ENCODE peak calls at places on chromosomes 7 and 10, in seven cellular contexts. One of them, this sample, is unnamed. For H3K4me1, the result is how much of the 10 kb centered on the place peaks cover.

GRCh38 chr7:108138911-108139310 is 8.8 kb upstream of the LAMB4 start:
- DNase-seq in fibroblast of lung: no peak
- DNase-seq in upper lobe of left lung: no peak
- DNase-seq in heart right ventricle: no peak
- DNase-seq in GM23248: no peak
- DNase-seq in mammary epithelial cell: no peak
- DNase-seq in breast epithelium: no peak
- DNase-seq in this sample: no peak

GRCh38 chr10:75865413-75865812 is 434.0 kb downstream of the LRMDA start:
- DNase-seq in heart right ventricle: no peak
- DNase-seq in upper lobe of left lung: no peak
- DNase-seq in breast epithelium: no peak
- DNase-seq in fibroblast of lung: no peak
- DNase-seq in GM23248: no peak
- DNase-seq in mammary epithelial cell: peak
- DNase-seq in this sample: no peak

GRCh38 chr7:19110778-19111175 is 6.7 kb downstream of the TWIST1 start:
- DNase-seq in upper lobe of left lung: no peak
- DNase-seq in breast epithelium: no peak
- DNase-seq in mammary epithelial cell: no peak
- DNase-seq in fibroblast of lung: no peak
- DNase-seq in heart right ventricle: no peak
- DNase-seq in GM23248: peak
- DNase-seq in this sample: no peak

GRCh38 chr10:71638087-71638576 is 81.4 kb downstream of the C10orf105 start:
- DNase-seq in heart right ventricle: no peak
- DNase-seq in breast epithelium: no peak
- DNase-seq in mammary epithelial cell: no peak
- DNase-seq in GM23248: no peak
- DNase-seq in upper lobe of left lung: no peak
- DNase-seq in fibroblast of lung: no peak
- DNase-seq in this sample: no peak

GRCh38 chr7:148695953-148696352 is 2.8 kb upstream of the CUL1 start:
- DNase-seq in fibroblast of lung: no peak
- DNase-seq in mammary epithelial cell: no peak
- DNase-seq in heart right ventricle: no peak
- DNase-seq in GM23248: peak
- DNase-seq in upper lobe of left lung: no peak
- DNase-seq in breast epithelium: no peak
- DNase-seq in this sample: no peak

GRCh38 chr7:158257001-158257400 is 330.6 kb downstream of the PTPRN2 start:
- DNase-seq in heart right ventricle: no peak
- DNase-seq in breast epithelium: no peak
- DNase-seq in GM23248: no peak
- DNase-seq in mammary epithelial cell: no peak
- DNase-seq in fibroblast of lung: no peak
- DNase-seq in upper lobe of left lung: no peak
- DNase-seq in this sample: no peak

GRCh38 chr7:151366872-151367207 is 25.2 kb downstream of the NUB1 start:
- DNase-seq in upper lobe of left lung: no peak
- DNase-seq in breast epithelium: no peak
- DNase-seq in heart right ventricle: no peak
- DNase-seq in mammary epithelial cell: no peak
- DNase-seq in fibroblast of lung: peak
- DNase-seq in GM23248: peak
- DNase-seq in this sample: peak

GRCh38 chr7:128017880-128018845 is 13.1 kb downstream of the LRRC4 start:
- DNase-seq in upper lobe of left lung: no peak
- DNase-seq in breast epithelium: no peak
- DNase-seq in fibroblast of lung: no peak
- DNase-seq in mammary epithelial cell: peak
- DNase-seq in heart right ventricle: no peak
- DNase-seq in GM23248: peak
- DNase-seq in this sample: no peak

GRCh38 chr7:127794135-127794534 is 142.1 kb downstream of the SND1 start:
- DNase-seq in heart right ventricle: no peak
- DNase-seq in GM23248: no peak
- DNase-seq in upper lobe of left lung: no peak
- DNase-seq in fibroblast of lung: no peak
- DNase-seq in breast epithelium: no peak
- DNase-seq in mammary epithelial cell: no peak
- DNase-seq in this sample: no peak

GRCh38 chr10:91552260-91552659 is 80.6 kb downstream of the PPP1R3C start:
- DNase-seq in mammary epithelial cell: no peak
- DNase-seq in GM23248: no peak
- DNase-seq in breast epithelium: no peak
- DNase-seq in upper lobe of left lung: no peak
- DNase-seq in fibroblast of lung: no peak
- DNase-seq in heart right ventricle: no peak
- DNase-seq in this sample: no peak

GRCh38 chr10:91552706-91553105 is 80.2 kb downstream of the PPP1R3C start:
- DNase-seq in fibroblast of lung: peak
- DNase-seq in mammary epithelial cell: no peak
- DNase-seq in breast epithelium: no peak
- DNase-seq in heart right ventricle: peak
- DNase-seq in GM23248: peak
- DNase-seq in upper lobe of left lung: peak
- DNase-seq in this sample: no peak

GRCh38 chr10:91549296-91549695 is 83.6 kb downstream of the PPP1R3C start:
- DNase-seq in fibroblast of lung: no peak
- DNase-seq in breast epithelium: no peak
- DNase-seq in mammary epithelial cell: peak
- DNase-seq in GM23248: peak
- DNase-seq in upper lobe of left lung: no peak
- DNase-seq in heart right ventricle: no peak
- DNase-seq in this sample: no peak

GRCh38 chr10:91555455-91555854 is 77.4 kb downstream of the PPP1R3C start:
- DNase-seq in heart right ventricle: no peak
- DNase-seq in upper lobe of left lung: no peak
- DNase-seq in fibroblast of lung: no peak
- DNase-seq in GM23248: no peak
- DNase-seq in mammary epithelial cell: peak
- DNase-seq in breast epithelium: no peak
- DNase-seq in this sample: no peak

GRCh38 chr10:91551856-91552255 is 81.0 kb downstream of the PPP1R3C start:
- DNase-seq in mammary epithelial cell: peak
- DNase-seq in fibroblast of lung: peak
- DNase-seq in breast epithelium: no peak
- DNase-seq in upper lobe of left lung: no peak
- DNase-seq in heart right ventricle: peak
- DNase-seq in GM23248: peak
- DNase-seq in this sample: no peak
- H3K4me1 ChIP-seq in mammary epithelial cell: under half
- H3K4me1 ChIP-seq in fibroblast of lung: under half
- H3K4me1 ChIP-seq in breast epithelium: under half
- H3K4me1 ChIP-seq in upper lobe of left lung: under half
- H3K4me1 ChIP-seq in heart right ventricle: under half
- H3K4me1 ChIP-seq in GM23248: under half
- H3K4me1 ChIP-seq in this sample: under half

GRCh38 chr7:44107961-44108767 is 4.0 kb downstream of the AEBP1 start:
- DNase-seq in fibroblast of lung: no peak
- DNase-seq in heart right ventricle: no peak
- DNase-seq in upper lobe of left lung: no peak
- DNase-seq in breast epithelium: no peak
- DNase-seq in GM23248: no peak
- DNase-seq in mammary epithelial cell: no peak
- DNase-seq in this sample: no peak

GRCh38 chr7:44106311-44107065 is 2.3 kb downstream of the AEBP1 start:
- DNase-seq in heart right ventricle: no peak
- DNase-seq in GM23248: no peak
- DNase-seq in breast epithelium: no peak
- DNase-seq in upper lobe of left lung: no peak
- DNase-seq in mammary epithelial cell: no peak
- DNase-seq in fibroblast of lung: no peak
- DNase-seq in this sample: no peak

GRCh38 chr7:44105832-44106231 is 1.7 kb downstream of the AEBP1 start:
- DNase-seq in upper lobe of left lung: no peak
- DNase-seq in GM23248: no peak
- DNase-seq in fibroblast of lung: no peak
- DNase-seq in heart right ventricle: no peak
- DNase-seq in breast epithelium: no peak
- DNase-seq in mammary epithelial cell: no peak
- DNase-seq in this sample: no peak

GRCh38 chr7:44108768-44109750 is 4.9 kb downstream of the AEBP1 start:
- DNase-seq in breast epithelium: no peak
- DNase-seq in heart right ventricle: no peak
- DNase-seq in fibroblast of lung: no peak
- DNase-seq in upper lobe of left lung: no peak
- DNase-seq in GM23248: no peak
- DNase-seq in mammary epithelial cell: no peak
- DNase-seq in this sample: no peak

GRCh38 chr7:44107116-44107960 is 3.2 kb downstream of the AEBP1 start:
- DNase-seq in upper lobe of left lung: no peak
- DNase-seq in mammary epithelial cell: no peak
- DNase-seq in GM23248: no peak
- DNase-seq in heart right ventricle: no peak
- DNase-seq in breast epithelium: no peak
- DNase-seq in fibroblast of lung: no peak
- DNase-seq in this sample: no peak
- H3K4me1 ChIP-seq in upper lobe of left lung: under half
- H3K4me1 ChIP-seq in mammary epithelial cell: under half
- H3K4me1 ChIP-seq in GM23248: under half
- H3K4me1 ChIP-seq in heart right ventricle: under half
- H3K4me1 ChIP-seq in breast epithelium: under half
- H3K4me1 ChIP-seq in fibroblast of lung: under half
- H3K4me1 ChIP-seq in this sample: half or more

GRCh38 chr10:95279042-95279820 is 11.6 kb downstream of the PDLIM1 start:
- DNase-seq in fibroblast of lung: peak
- DNase-seq in upper lobe of left lung: no peak
- DNase-seq in heart right ventricle: no peak
- DNase-seq in mammary epithelial cell: peak
- DNase-seq in breast epithelium: no peak
- DNase-seq in GM23248: peak
- DNase-seq in this sample: no peak
- H3K4me1 ChIP-seq in fibroblast of lung: under half
- H3K4me1 ChIP-seq in upper lobe of left lung: half or more
- H3K4me1 ChIP-seq in heart right ventricle: half or more
- H3K4me1 ChIP-seq in mammary epithelial cell: half or more
- H3K4me1 ChIP-seq in breast epithelium: under half
- H3K4me1 ChIP-seq in GM23248: half or more
- H3K4me1 ChIP-seq in this sample: under half

GRCh38 chr7:30280631-30281030 is 3.8 kb upstream of the ZNRF2 start:
- DNase-seq in fibroblast of lung: no peak
- DNase-seq in breast epithelium: no peak
- DNase-seq in GM23248: no peak
- DNase-seq in upper lobe of left lung: no peak
- DNase-seq in mammary epithelial cell: no peak
- DNase-seq in heart right ventricle: no peak
- DNase-seq in this sample: no peak
- H3K4me1 ChIP-seq in fibroblast of lung: under half
- H3K4me1 ChIP-seq in breast epithelium: under half
- H3K4me1 ChIP-seq in GM23248: under half
- H3K4me1 ChIP-seq in upper lobe of left lung: under half
- H3K4me1 ChIP-seq in mammary epithelial cell: under half
- H3K4me1 ChIP-seq in heart right ventricle: under half
- H3K4me1 ChIP-seq in this sample: under half

This sample was measured in ascending aorta.